ENCODE peak calls at places on chromosomes 4 and X, in four cellular contexts. N, S, Y and B are unnamed samples.

GRCh38 chr4:88195666-88196365 is 37.4 kb upstream of the ABCG2 start:
- DNase-seq in N (no peak), S (no peak), Y (no peak), B (no peak)

GRCh38 chr4:175453456-175453855 is 358.6 kb downstream of the GPM6A start:
- DNase-seq in N (no peak), S (no peak), Y (no peak), B (no peak)

GRCh38 chr4:40592034-40592433 is 37.6 kb downstream of the RBM47 start:
- DNase-seq in N (no peak), S (no peak), Y (no peak), B (no peak)

GRCh38 chr4:64857198-64857597 is 447.9 kb upstream of the TECRL start:
- DNase-seq in N (no peak), S (no peak), Y (no peak), B (no peak)

GRCh38 chr4:180610317-180610716 is 1632.9 kb upstream of the TENM3 start:
- DNase-seq in N (no peak), S (no peak), Y (no peak), B (no peak)

GRCh38 chr4:75547647-75548387 is 8.0 kb upstream of the ODAPH start:
- DNase-seq in N (no peak), S (no peak), Y (no peak), B (no peak)

GRCh38 chrX:16185725-16186136 is 18.4 kb downstream of the MAGEB17 start:
- DNase-seq in N (no peak), S (peak; percentile 43), Y (peak; percentile 25), B (peak; percentile 25)

GRCh38 chr4:119005888-119006287 is 117.2 kb downstream of the SYNPO2 start:
- DNase-seq in N (no peak), S (no peak), Y (no peak), B (no peak)

GRCh38 chrX:57251965-57252364 is 34.5 kb upstream of the FAAH2 start:
- DNase-seq in N (no peak), S (no peak), Y (no peak), B (no peak)

GRCh38 chr4:162849922-162850321 is 316.8 kb downstream of the NAF1 start:
- DNase-seq in N (no peak), S (no peak), Y (no peak), B (no peak)

GRCh38 chr4:90189128-90189527 is 61.9 kb downstream of the CCSER1 start:
- DNase-seq in N (no peak), S (no peak), Y (no peak), B (no peak)

GRCh38 chr4:56511098-56511497 is 5.5 kb downstream of the ARL9 start:
- DNase-seq in N (no peak), S (no peak), Y (no peak), B (no peak)

GRCh38 chr4:153034681-153035080 is 98.6 kb downstream of the FHDC1 start:
- DNase-seq in N (no peak), S (no peak), Y (no peak), B (no peak)

GRCh38 chr4:4203688-4204400 is 22.9 kb downstream of the OTOP1 start:
- DNase-seq in N (no peak), S (no peak), Y (no peak), B (no peak)

GRCh38 chrX:153925387-153925738 is 701 bp downstream of the ARHGAP4 start:
- DNase-seq in N (no peak), S (no peak), Y (no peak), B (no peak)

GRCh38 chrX:96834137-96834536 is 49.6 kb upstream of the RPA4 start:
- DNase-seq in N (no peak), S (no peak), Y (no peak), B (no peak)

GRCh38 chr4:182600093-182600492 is 317.1 kb downstream of the DCTD start:
- DNase-seq in N (no peak), S (peak; percentile 76), Y (no peak), B (no peak)

GRCh38 chr4:15436515-15436914 is 8.7 kb downstream of the C1QTNF7 start:
- DNase-seq in N (no peak), S (peak; percentile 37), Y (no peak), B (no peak)

GRCh38 chr4:58191086-58191485 is 1080.9 kb upstream of the IGFBP7 start:
- DNase-seq in N (no peak), S (no peak), Y (no peak), B (no peak)

GRCh38 chr4:40550900-40551546 is 78.6 kb downstream of the RBM47 start:
- DNase-seq in N (no peak), S (peak; percentile 60), Y (no peak), B (peak; percentile 37)

GRCh38 chr4:118774321-118774720 is 61.6 kb downstream of the SEC24D start:
- DNase-seq in N (no peak), S (no peak), Y (no peak), B (no peak)

GRCh38 chr4:156638925-156639605 is 332.5 kb downstream of the PDGFC start:
- DNase-seq in N (no peak), S (no peak), Y (no peak), B (no peak)

GRCh38 chr4:105998210-105998609 is 102.9 kb downstream of the NPNT start:
- DNase-seq in N (no peak), S (no peak), Y (no peak), B (no peak)